ENCODE peak calls at places on chromosome 6, in five cellular contexts. N is fibroblast of mammary gland, K is AG10803, J is RWPE2, I is cardiac fibroblast. D is an unnamed sample.

GRCh38 chr6:7541175-7542064 is at the start of gene DSP:
- DNase-seq in N (no peak), K (peak; percentile 47), J (peak; percentile 88), I (peak; percentile 22), D (no peak)

GRCh38 chr6:72826033-72826432 is 204.2 kb downstream of the KCNQ5 start:
- DNase-seq in N (peak; percentile 72), K (no peak), J (no peak), I (peak; percentile 11), D (peak; percentile 21)

GRCh38 chr6:7828123-7828522 is 82.5 kb downstream of the TXNDC5 start:
- DNase-seq in N (no peak), K (no peak), J (no peak), I (no peak), D (no peak)

GRCh38 chr6:28719275-28719940 is 193.7 kb downstream of the GPX5 start:
- DNase-seq in N (peak; percentile 67), K (peak; percentile 21), J (no peak), I (no peak), D (no peak)

GRCh38 chr6:25113436-25113835 is 165.7 kb upstream of the CARMIL1 start:
- DNase-seq in N (no peak), K (no peak), J (no peak), I (no peak), D (no peak)

GRCh38 chr6:139568157-139568955 is 193.9 kb upstream of the CITED2 start:
- DNase-seq in N (no peak), K (no peak), J (no peak), I (no peak), D (no peak)

GRCh38 chr6:34696189-34696738 is 303 bp downstream of the ILRUN start:
- DNase-seq in N (peak; percentile 20), K (peak; percentile 43), J (peak; percentile 64), I (peak; percentile 43), D (no peak)

GRCh38 chr6:53999088-53999755 is 112.0 kb upstream of the MLIP start:
- DNase-seq in N (no peak), K (no peak), J (no peak), I (no peak), D (no peak)

GRCh38 chr6:68186870-68187269 is 448.2 kb upstream of the ADGRB3 start:
- DNase-seq in N (no peak), K (no peak), J (no peak), I (no peak), D (no peak)

GRCh38 chr6:19804362-19805145 is 32.6 kb upstream of the ID4 start:
- DNase-seq in N (peak; percentile 93), K (peak; percentile 96), J (peak; percentile 91), I (peak; percentile 99), D (peak; percentile 90)

GRCh38 chr6:113758725-113759576 is 98.2 kb upstream of the MARCKS start:
- DNase-seq in N (no peak), K (no peak), J (no peak), I (peak; percentile 38), D (no peak)

GRCh38 chr6:159321267-159321666 is 152.1 kb downstream of the FNDC1 start:
- DNase-seq in N (no peak), K (no peak), J (no peak), I (no peak), D (no peak)

GRCh38 chr6:154403803-154404202 is 47.2 kb upstream of the IPCEF1 start:
- DNase-seq in N (peak; percentile 77), K (peak; percentile 62), J (no peak), I (peak; percentile 82), D (peak; percentile 50)

GRCh38 chr6:164133095-164133494 is 718.6 kb downstream of the QKI start:
- DNase-seq in N (peak; percentile 20), K (no peak), J (no peak), I (no peak), D (no peak)

GRCh38 chr6:44558315-44559227 is 171.1 kb downstream of the CDC5L start:
- DNase-seq in N (no peak), K (no peak), J (no peak), I (peak; percentile 43), D (no peak)

GRCh38 chr6:12348530-12349511 is 58.7 kb downstream of the EDN1 start:
- DNase-seq in N (peak; percentile 65), K (peak; percentile 77), J (peak; percentile 77), I (peak; percentile 75), D (peak; percentile 44)

GRCh38 chr6:138765896-138766487 is 7.6 kb upstream of the CCDC28A start:
- DNase-seq in N (peak; percentile 59), K (peak; percentile 38), J (no peak), I (peak; percentile 66), D (no peak)

GRCh38 chr6:90286884-90287488 is 9.7 kb downstream of the BACH2 start:
- DNase-seq in N (peak; percentile 65), K (no peak), J (no peak), I (peak; percentile 38), D (no peak)

GRCh38 chr6:104617541-104618072 is 242.1 kb downstream of the HACE1 start:
- DNase-seq in N (no peak), K (no peak), J (no peak), I (no peak), D (no peak)

GRCh38 chr6:151209071-151209831 is 30.5 kb upstream of the AKAP12 start:
- DNase-seq in N (peak; percentile 23), K (no peak), J (no peak), I (no peak), D (no peak)

GRCh38 chr6:106608080-106608668 is 21.1 kb downstream of the RTN4IP1 start:
- DNase-seq in N (peak; percentile 74), K (peak; percentile 62), J (no peak), I (peak; percentile 55), D (peak; percentile 43)
- TF ChIP-seq CTCF in N (peak; percentile 71), K (peak; percentile 69), J (peak; percentile 80), I (peak; percentile 66), D (peak; percentile 57)

DNA sequence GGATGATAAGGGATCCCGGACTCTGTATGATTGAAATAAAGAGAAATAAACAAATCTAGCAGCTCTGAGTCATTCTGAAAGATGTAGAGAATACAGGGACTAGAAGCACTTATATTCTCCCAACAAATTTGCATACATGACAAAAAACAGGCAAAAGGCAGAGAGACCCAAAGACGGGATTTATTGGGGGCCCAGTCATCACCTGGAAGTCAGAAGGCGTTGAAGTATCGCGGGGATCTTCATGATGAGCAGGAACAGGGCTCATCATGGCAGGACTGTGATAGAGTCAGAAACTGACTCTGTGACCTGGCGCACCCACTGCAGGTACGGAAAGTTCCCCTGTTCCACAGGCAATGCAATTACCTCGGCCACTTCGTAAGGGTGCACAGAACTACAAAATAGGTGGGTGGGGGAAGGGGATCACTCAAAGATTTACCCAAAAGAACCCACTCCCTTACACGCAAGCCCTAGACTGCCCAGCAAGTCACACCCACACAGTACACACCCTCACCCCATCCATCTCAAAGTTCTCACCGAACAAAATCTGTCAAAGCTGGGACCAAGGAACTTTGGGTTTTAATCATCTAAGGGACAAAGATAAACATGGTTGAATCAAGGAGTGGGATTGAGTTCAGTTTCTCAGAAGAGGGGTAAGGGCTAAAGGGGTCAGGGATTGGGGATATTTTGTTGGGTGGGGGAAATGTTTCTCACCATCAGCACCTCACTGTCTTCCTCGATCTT is 1.4 kb downstream of the CUTA start:
- DNase-seq in N (peak; percentile 28), K (no peak), J (no peak), I (no peak), D (no peak)
- H3K4me3 ChIP-seq in N (peak overlapping the region; percentile 87), K (peak overlapping the region; percentile 90), J (peak overlapping the region; percentile 43), I (peak overlapping the region; percentile 91), D (peak overlapping the region; percentile 82)

GRCh38 chr6:155495011-155495768 is 39.6 kb upstream of the NOX3 start:
- DNase-seq in N (peak; percentile 89), K (peak; percentile 94), J (no peak), I (peak; percentile 96), D (peak; percentile 90)
- TF ChIP-seq CTCF in N (peak; percentile 63), K (peak; percentile 82), J (no peak), I (peak; percentile 63), D (peak; percentile 84)

GRCh38 chr6:21664263-21665081 is 70.9 kb downstream of the SOX4 start:
- DNase-seq in N (peak; percentile 8), K (no peak), J (no peak), I (no peak), D (no peak)
- H3K4me3 ChIP-seq in N (peak overlapping the region; percentile 45), K (peak overlapping the region; percentile 49), J (peak overlapping the region; percentile 28), I (peak overlapping the region; percentile 51), D (peak overlapping the region; percentile 53)

GRCh38 chr6:37979392-37980221 is 160.1 kb downstream of the ZFAND3 start:
- DNase-seq in N (no peak), K (no peak), J (no peak), I (peak; percentile 7), D (no peak)
- TF ChIP-seq CTCF in N (no peak), K (no peak), J (no peak), I (no peak), D (no peak)

DNA sequence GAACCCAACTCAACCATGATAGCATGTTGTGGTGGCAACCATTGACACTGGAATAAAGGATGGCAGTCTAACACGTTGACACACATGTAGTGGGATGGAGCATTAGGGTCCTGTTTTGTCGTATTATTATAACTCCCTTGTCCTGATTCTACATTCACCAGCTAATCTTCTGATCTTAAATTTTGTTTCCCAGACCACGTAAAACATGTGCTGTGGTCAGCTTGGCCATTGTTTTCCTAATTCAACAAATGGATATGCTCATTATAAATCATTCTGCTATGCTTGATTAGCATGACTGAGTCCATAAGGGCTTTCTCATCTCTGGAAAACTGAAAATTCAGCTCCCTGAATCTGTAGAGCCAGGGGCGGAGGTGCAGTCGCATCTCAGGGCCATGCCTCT is 15.0 kb downstream of the MRAP2 start:
- DNase-seq in N (no peak), K (no peak), J (no peak), I (no peak), D (no peak)
- H3K4me3 ChIP-seq in N (no peak overlapping the region), K (no peak overlapping the region), J (no peak overlapping the region), I (no peak overlapping the region), D (no peak overlapping the region)

DNA sequence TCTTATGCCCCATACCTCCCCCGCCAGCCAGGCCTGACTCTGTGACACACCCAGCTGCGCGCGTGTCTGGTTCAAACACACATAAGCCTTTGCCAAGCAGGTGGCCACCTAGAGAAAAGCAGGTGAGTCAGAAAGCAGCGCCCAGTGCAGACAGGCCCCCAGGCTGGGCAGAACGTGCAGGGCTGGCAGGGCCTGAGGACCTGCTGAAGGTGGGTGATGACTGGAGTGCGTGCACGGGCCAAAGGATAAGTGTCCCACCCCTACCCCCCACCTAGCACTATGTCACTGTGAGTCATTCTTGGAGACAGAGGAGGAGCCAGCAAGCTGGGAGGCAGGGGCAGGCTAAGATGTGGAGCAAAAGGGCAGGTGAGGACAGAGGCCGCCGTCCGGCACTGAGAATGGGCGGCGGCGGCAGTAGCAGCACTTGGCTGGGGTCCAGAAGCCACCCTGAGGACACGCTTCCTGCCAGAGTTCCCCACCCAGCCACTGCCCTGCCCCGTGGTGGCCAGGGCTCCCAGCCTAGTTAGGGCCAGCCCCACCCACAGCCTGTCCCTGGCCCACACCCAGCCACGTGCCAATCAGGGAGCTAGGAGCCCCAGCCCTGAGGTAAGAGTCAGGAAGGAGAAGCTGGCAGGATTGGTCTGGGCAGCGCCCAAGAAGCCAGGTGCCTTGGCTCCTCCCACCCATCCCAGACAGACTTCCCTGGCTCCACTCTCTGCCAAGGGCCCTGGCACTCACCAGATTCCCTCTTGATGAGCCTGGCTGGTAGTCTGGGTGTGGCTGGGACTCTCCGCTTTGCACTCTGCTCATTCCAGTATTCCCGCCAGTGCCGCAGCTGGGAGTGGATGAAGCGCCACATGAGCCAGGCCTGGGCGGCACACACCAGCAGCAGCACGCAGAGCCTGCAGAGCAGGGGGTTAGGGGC is 72.7 kb downstream of the TRAM2 start:
- DNase-seq in N (peak; percentile 92), K (peak; percentile 82), J (peak; percentile 100), I (peak; percentile 82), D (no peak)
- TF ChIP-seq CTCF in N (no peak), K (no peak), J (no peak), I (no peak), D (no peak)